ENCODE peak calls at places on chromosomes 2 and 18, in four cellular contexts. H, P, L and G are unnamed samples. For H3K4me1, the result is how much of the 10 kb centered on the place peaks cover.

GRCh38 chr18:50950626-50951025 is 17.2 kb upstream of the ELAC1 start:
- DNase-seq in L (no peak), H (no peak), P (no peak), G (no peak)

GRCh38 chr18:9535430-9535972 is 60.2 kb downstream of the RALBP1 start:
- DNase-seq in L (no peak), P (peak), H (peak), G (no peak)

GRCh38 chr2:88871336-88871735 is 179.9 kb downstream of the RPIA start:
- DNase-seq in P (no peak), L (no peak), H (no peak), G (no peak)

GRCh38 chr2:104656496-104657310 is 197.2 kb upstream of the POU3F3 start:
- DNase-seq in P (peak), L (no peak), H (no peak), G (no peak)

GRCh38 chr2:185174353-185174752 is 564.3 kb upstream of the FSIP2 start:
- DNase-seq in H (no peak), L (no peak), P (no peak), G (no peak)

GRCh38 chr2:190535586-190535985 is 1.1 kb upstream of the NEMP2 start:
- DNase-seq in H (peak), P (no peak), L (peak), G (no peak)

GRCh38 chr2:74249406-74250122 is 51.1 kb downstream of the MTHFD2 start:
- DNase-seq in H (no peak), L (no peak), P (no peak), G (no peak)

GRCh38 chr2:190990132-190990531 is 23.8 kb downstream of the STAT1 start:
- DNase-seq in H (no peak), L (no peak), P (no peak), G (no peak)

GRCh38 chr2:176188218-176188968 is at the start of gene HOXD1:
- DNase-seq in P (peak), L (no peak), H (peak), G (no peak)

GRCh38 chr2:176192351-176192750 is 3.9 kb downstream of the HOXD1 start:
- DNase-seq in H (no peak), L (no peak), P (no peak), G (no peak)

GRCh38 chr2:176188969-176189665 is 649 bp downstream of the HOXD1 start:
- DNase-seq in P (peak), H (peak), L (no peak), G (no peak)

GRCh38 chr2:176187306-176188217 is 906 bp upstream of the HOXD1 start:
- DNase-seq in P (peak), L (no peak), H (peak), G (no peak)

DNA sequence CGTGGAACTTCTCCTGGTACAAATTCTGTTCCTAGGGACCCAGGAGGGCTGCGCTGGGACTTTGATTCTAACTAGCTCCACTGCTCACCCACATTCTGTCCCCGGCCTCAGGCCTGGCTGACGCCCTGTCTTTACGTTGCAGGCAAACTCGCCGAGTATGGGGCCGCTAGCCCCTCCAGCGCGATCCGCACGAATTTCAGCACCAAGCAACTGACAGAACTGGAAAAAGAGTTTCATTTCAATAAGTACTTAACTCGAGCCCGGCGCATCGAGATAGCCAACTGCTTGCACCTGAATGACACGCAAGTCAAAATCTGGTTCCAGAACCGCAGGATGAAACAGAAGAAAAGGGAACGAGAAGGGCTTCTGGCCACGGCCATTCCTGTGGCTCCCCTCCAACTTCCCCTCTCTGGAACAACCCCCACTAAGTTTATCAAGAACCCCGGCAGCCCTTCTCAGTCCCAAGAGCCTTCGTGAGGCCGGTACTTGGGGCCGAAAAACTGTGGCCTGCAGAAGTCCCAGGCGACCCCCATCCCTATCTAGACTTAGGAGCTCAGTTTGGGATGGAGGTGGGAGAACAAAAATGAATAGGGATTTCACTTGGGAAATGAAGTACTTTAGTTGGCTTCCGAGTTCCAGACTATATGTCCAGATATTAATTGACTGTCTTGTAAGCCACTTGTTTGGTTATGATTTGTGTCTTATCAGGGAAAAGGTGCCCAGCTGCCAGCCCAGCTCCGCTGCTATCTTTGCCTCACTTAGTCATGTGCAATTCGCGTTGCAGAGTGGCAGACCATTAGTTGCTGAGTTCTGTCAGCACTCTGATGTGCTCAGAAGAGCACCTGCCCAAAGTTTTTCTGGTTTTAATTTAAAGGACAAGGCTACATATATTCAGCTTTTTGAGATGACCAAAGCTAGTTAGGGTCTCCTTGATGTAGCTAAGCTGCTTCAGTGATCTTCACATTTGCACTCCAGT is 1.5 kb downstream of the HOXD1 start:
- DNase-seq in L (no peak), P (peak), H (no peak), G (no peak)
- TF ChIP-seq EZH2 in L (peak), P (peak), H (no peak), G (no peak)

DNA sequence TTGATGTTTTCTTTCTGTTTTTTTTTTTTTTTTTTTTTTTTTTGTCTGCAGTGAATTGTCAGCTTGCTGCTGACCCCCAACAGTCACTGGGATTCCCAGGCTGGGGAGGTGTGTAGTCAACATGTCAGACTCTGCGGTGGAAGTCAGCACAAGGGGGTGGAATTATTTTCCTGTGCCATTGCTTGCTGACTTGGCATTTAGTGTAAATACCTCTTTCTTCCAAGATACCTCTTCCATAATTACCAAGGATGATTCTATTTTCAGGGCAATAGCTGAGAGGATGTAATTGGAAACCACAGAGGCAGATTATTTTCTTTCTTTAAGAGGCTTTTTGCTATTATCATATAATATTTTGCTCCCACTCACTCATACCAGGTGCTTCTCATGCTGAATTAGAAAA is 266.3 kb downstream of the CCDC85A start:
- DNase-seq in P (no peak), H (no peak), L (no peak), G (no peak)
- H3K4me1 ChIP-seq in P (under half), H (under half), L (under half), G (under half)

DNA sequence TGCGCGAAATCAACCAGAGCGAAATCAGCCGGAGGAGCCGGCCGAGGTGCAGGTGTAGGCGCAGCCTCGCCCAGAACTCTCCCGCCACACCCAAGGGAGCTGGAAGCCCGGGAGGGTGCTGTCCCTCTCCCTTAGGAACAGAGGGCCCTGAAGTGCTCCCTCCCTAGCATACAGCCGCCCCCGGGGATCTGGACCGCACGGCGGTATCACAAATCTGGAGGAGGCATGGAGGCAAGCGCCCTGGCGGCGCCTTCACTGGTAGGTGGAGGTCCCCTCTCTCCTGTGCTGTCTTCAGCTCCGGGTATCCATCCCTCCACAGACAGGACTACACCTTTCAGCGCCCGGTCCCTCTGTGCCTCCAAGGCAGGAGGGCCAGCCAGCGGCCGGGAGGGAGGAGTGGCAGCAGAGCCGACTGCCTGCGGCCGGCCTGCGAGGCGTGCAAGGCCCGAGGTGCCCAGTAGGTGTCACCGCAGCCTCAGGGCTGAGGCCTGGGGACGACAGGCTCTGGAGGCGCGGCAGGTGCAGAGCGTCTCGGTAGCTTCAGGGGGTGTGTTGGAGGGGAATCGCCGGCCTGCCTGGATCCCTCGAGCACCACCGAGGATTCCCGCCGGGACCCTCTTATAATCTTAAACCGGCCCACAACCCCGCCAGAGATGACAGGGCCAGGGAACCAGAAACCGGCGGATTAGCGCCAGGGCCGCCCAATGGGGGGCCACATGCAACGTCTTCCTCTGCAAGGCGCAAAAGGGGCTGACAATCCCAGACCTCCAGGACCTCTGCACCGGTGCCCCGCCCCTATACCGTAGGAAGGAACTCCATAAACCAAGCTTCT is 2.8 kb downstream of the IHH start:
- DNase-seq in L (peak), H (peak), P (peak), G (peak)
- TF ChIP-seq EZH2 in L (no peak), H (peak), P (peak), G (no peak)

GRCh38 chr2:218980800-218981389 is 4.1 kb downstream of the FEV start:
- DNase-seq in H (peak), L (no peak), P (no peak), G (no peak)

GRCh38 chr2:218983263-218983970 is 1.6 kb downstream of the FEV start:
- DNase-seq in H (no peak), P (no peak), L (no peak), G (no peak)

GRCh38 chr2:218981390-218982311 is 3.3 kb downstream of the FEV start:
- DNase-seq in P (peak), H (peak), L (peak), G (no peak)

GRCh38 chr2:218982312-218983262 is 2.4 kb downstream of the FEV start:
- DNase-seq in L (no peak), H (no peak), P (no peak), G (no peak)

GRCh38 chr2:218979846-218980738 is 4.9 kb downstream of the FEV start:
- DNase-seq in L (peak), P (peak), H (peak), G (peak)
- H3K4me1 ChIP-seq in L (under half), P (under half), H (under half), G (under half)

DNA sequence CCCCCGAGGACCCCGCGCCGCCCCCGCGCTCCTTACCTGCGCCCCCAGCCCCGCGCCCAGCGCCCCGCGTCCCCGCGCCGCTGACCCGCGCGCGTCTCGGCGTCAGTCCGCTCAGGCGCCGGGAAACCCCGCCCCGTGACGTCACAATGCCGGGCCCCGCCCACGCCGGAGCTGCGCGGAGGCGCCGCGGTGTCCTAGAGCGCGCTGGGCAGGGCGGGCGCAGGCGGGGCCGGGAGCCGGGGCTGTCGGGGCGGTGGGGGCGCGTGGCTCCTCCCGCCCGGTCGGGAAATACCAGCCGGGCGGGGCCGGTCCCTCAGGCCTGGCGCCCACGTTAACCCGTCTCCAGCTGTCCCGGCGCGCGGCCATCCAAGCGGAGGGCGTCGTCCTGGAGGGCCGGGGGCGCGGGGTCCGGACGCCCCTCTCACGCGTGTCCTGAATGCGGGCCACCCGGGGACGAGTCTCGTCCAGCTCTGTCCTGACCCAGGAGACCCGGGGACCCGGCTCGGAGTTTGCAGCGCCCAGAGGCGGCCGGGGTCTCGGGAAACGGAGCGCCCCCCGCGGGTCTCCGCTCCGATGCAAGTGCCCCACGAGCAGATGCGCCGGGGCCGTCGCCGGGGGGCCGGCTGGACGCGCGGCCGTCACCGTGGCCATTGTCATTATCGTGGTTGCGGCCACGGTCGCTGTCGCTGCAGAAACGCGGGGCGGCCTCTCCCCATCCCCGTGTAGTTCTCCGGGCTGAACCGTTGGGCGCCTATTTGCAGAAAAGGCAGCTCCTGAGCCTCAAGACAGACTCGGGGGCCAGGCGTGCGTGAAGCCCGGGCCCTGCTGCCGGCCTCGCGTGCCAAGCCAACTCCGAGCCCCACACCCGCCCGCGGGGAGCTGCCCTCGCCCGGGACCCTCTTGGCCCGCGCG is at the start of gene SLC66A2:
- DNase-seq in H (peak), L (peak), P (peak), G (peak)
- TF ChIP-seq EZH2 in H (no peak), L (no peak), P (peak), G (no peak)

DNA sequence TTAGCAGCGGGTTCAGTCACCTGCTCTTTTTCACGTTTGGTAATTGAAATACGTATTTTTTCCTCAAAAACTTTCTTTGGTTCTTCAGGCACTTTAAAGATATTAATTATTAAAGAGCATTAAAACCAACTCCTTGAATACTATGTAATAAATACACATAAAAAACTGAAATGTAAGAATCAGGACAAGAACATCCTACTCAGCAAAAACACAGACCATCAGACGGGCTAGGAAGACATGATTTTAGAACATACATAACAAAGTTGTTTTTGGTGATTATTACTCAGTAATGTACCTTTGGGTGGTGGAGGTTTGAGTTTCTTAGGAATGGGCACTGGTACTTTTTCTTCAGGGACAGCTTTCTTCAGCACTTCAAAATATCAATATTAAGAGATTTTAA is 126.1 kb downstream of the TTN start:
- DNase-seq in H (no peak), L (no peak), P (no peak), G (no peak)
- H3K4me1 ChIP-seq in H (under half), L (under half), P (under half), G (under half)

GRCh38 chr2:72925328-72925943 is 8.1 kb downstream of the EMX1 start:
- DNase-seq in L (no peak), H (no peak), P (peak), G (no peak)
- TF ChIP-seq EZH2 in L (peak), H (peak), P (peak), G (no peak)

DNA sequence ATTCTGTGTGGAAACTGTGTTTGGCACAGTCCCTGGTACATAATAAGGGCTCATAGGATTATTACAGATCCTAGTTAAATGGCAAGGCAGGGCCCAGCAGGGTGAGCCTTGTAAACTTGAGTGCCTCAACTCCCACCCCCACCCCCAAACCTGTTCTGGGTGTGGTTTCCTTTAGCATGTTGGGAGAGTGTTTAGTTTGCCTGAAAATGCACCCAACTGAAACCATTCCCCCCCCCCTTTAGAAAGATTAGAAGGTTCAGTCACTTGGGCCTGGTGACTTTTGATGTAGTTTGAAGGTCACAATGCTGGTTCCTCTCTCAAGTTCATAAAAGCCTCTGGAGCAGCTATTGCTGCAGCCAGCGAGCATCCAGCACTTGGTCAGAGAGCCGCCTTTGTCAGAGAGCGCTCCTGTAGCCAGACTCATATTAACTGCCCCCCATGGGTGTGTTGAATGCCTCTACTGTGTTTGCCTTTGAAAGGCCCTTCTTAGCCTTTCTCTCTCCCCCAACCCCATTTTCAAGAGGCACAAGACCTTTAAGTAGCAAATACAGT is 113.7 kb downstream of the SPTBN1 start:
- DNase-seq in P (peak), H (no peak), L (no peak), G (peak)
- H3K4me1 ChIP-seq in P (under half), H (half or more), L (half or more), G (half or more)

DNA sequence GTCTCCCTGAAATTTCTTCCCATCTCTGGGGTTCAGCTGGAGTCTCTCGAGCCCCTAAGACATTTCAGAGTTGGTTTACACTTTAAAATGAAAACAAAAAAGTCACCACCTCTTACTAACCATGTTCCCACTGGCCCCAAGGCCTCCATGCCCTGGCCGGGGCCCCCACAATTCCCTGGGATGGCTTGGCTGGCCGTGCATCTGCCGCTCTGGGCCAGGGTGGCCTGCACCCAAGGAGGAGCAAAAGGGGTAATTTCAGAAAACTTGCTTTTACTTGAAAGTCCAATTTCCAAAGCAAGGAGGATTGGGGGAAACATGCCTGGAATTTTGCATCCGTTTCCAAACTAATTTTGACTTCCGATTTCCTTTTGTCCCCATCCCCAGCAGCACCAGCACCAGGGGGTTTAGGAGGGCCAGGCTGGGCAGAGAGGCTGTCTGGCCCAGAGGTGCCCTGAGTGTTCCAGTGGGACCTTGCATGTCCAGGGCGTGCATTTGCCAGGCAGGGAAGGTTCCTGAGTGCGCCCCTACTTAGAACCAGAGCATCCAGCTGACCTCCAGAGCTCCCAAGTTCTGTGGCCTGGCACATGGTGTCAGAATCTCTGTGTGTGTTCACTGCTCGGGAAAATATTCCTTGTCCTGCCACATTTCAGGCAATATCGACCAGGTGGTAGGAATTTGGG is 5.3 kb downstream of the SIX3 start:
- DNase-seq in P (no peak), H (no peak), L (no peak), G (no peak)
- TF ChIP-seq EZH2 in P (no peak), H (no peak), L (no peak), G (no peak)